ENCODE peak calls at places on chromosomes 4 and X, in seven cellular contexts. C is B cell, L is H1, U is colonic mucosa, A is endothelial cell, S is uterus, M is RWPE1. J is an unnamed sample.

GRCh38 chr4:99144070-99144469 is at the start of gene ADH4:
- DNase-seq in C (no peak), L (no peak), U (no peak), A (no peak), S (peak), M (no peak), J (no peak)

GRCh38 chrX:19673334-19674040 is 158.2 kb upstream of the MAP3K15 start:
- DNase-seq in C (no peak), L (no peak), U (peak), A (no peak), S (peak), M (peak), J (no peak)

GRCh38 chrX:48902135-48902534 is 4.4 kb downstream of the PQBP1 start:
- DNase-seq in C (no peak), L (no peak), U (no peak), A (no peak), S (no peak), M (no peak), J (no peak)

GRCh38 chr4:165716472-165716871 is 156.6 kb upstream of the TLL1 start:
- DNase-seq in C (no peak), L (no peak), U (no peak), A (no peak), S (no peak), M (no peak), J (no peak)

GRCh38 chr4:165384186-165384585 is 5.4 kb downstream of the CPE start:
- DNase-seq in C (no peak), L (no peak), U (no peak), A (no peak), S (no peak), M (no peak), J (no peak)

GRCh38 chr4:12265554-12265953 is 836.9 kb upstream of the HS3ST1 start:
- DNase-seq in C (no peak), L (no peak), U (no peak), A (no peak), S (no peak), M (no peak), J (no peak)

GRCh38 chrX:47158131-47158530 is 13.1 kb downstream of the RBM10 start:
- DNase-seq in C (no peak), L (peak), U (no peak), A (no peak), S (no peak), M (no peak), J (no peak)

GRCh38 chrX:23773601-23774175 is 9.3 kb upstream of the SAT1 start:
- DNase-seq in C (peak), L (no peak), U (no peak), A (no peak), S (no peak), M (no peak), J (no peak)

GRCh38 chrX:18613930-18614639 is 57.8 kb downstream of the RS1 start:
- DNase-seq in C (no peak), L (no peak), U (no peak), A (no peak), S (no peak), M (no peak), J (no peak)

GRCh38 chrX:132037479-132037993 is 14.4 kb downstream of the STK26 start:
- DNase-seq in C (no peak), L (no peak), U (no peak), A (no peak), S (no peak), M (no peak), J (no peak)

GRCh38 chr4:86036729-86037128 is 323.1 kb downstream of the MAPK10 start:
- DNase-seq in C (no peak), L (no peak), U (no peak), A (no peak), S (no peak), M (no peak), J (no peak)

GRCh38 chr4:74715731-74716435 is 78.4 kb downstream of the BTC start:
- DNase-seq in C (no peak), L (no peak), U (no peak), A (no peak), S (no peak), M (no peak), J (no peak)

GRCh38 chr4:8101213-8101781 is 57.3 kb downstream of the ABLIM2 start:
- DNase-seq in C (no peak), L (no peak), U (peak), A (no peak), S (peak), M (peak), J (no peak)

GRCh38 chrX:10216208-10216607 is 59.4 kb downstream of the CLCN4 start:
- DNase-seq in C (no peak), L (no peak), U (no peak), A (no peak), S (no peak), M (no peak), J (no peak)

GRCh38 chr4:31089815-31090214 is 369.6 kb downstream of the PCDH7 start:
- DNase-seq in C (no peak), L (no peak), U (no peak), A (no peak), S (peak), M (peak), J (no peak)

GRCh38 chrX:51420610-51421009 is 75.8 kb downstream of the NUDT11 start:
- DNase-seq in C (peak), L (no peak), U (peak), A (peak), S (no peak), M (peak), J (peak)

GRCh38 chr4:159077702-159078495 is 25.0 kb upstream of the RAPGEF2 start:
- DNase-seq in C (no peak), L (no peak), U (no peak), A (no peak), S (no peak), M (peak), J (no peak)

GRCh38 chrX:12580548-12580947 is 210.7 kb upstream of the PRPS2 start:
- DNase-seq in C (no peak), L (no peak), U (no peak), A (no peak), S (no peak), M (peak), J (no peak)

GRCh38 chrX:130990723-130991122 is 67.4 kb upstream of the ARHGAP36 start:
- DNase-seq in C (no peak), L (no peak), U (no peak), A (no peak), S (no peak), M (no peak), J (no peak)

GRCh38 chrX:118497180-118497814 is 1.7 kb downstream of the DOCK11 start:
- DNase-seq in C (no peak), L (no peak), U (no peak), A (no peak), S (no peak), M (no peak), J (no peak)

GRCh38 chrX:150085881-150086280 is 147.6 kb upstream of the EOLA2 start:
- DNase-seq in C (no peak), L (no peak), U (no peak), A (no peak), S (no peak), M (no peak), J (no peak)

GRCh38 chr4:89813197-89813596 is 23.8 kb downstream of the SNCA start:
- DNase-seq in C (no peak), L (no peak), U (no peak), A (no peak), S (no peak), M (no peak), J (no peak)

GRCh38 chr4:109041463-109041862 is 261.0 kb downstream of the COL25A1 start:
- DNase-seq in C (no peak), L (no peak), U (no peak), A (no peak), S (no peak), M (no peak), J (no peak)

GRCh38 chrX:69203367-69204037 is 38.2 kb upstream of the PJA1 start:
- DNase-seq in C (no peak), L (no peak), U (no peak), A (no peak), S (no peak), M (no peak), J (no peak)

GRCh38 chr4:156999175-156999517 is 27.5 kb upstream of the PDGFC start:
- DNase-seq in C (no peak), L (no peak), U (peak), A (no peak), S (peak), M (peak), J (no peak)

DNA sequence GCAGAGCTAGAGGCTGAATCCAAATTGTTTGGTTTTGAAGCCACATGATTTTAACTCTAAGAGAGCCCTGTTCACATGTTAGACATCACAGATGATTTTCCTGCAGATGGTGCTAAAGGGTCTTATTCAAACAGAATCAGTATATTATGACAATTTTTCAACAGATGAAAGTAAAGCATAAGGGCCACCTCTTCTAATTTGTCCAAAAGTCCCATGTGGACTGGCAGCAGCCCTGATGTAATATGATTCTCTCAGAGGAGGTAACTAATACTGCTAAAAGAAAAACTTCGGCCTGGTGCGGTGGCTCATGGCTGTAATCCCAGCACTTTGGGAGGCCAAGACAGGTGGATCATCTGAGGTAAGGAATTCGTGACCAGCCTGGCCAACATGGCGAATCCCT is 26.0 kb upstream of the SETD7 start:
- DNase-seq in C (no peak), L (no peak), U (no peak), A (no peak), S (no peak), M (no peak), J (no peak)
- TF ChIP-seq CTCF in C (no peak), L (no peak), U (no peak), A (no peak), S (no peak), M (no peak), J (no peak)

GRCh38 chrX:55135171-55135570 is 46.4 kb downstream of the PAGE2 start:
- DNase-seq in C (no peak), L (peak), U (peak), A (peak), S (peak), M (peak), J (peak)

GRCh38 chrX:55127692-55128091 is 38.9 kb downstream of the PAGE2 start:
- DNase-seq in C (no peak), L (no peak), U (no peak), A (no peak), S (no peak), M (no peak), J (no peak)

GRCh38 chrX:55132416-55132815 is 43.6 kb downstream of the PAGE2 start:
- DNase-seq in C (no peak), L (no peak), U (no peak), A (no peak), S (no peak), M (no peak), J (no peak)
- TF ChIP-seq CTCF in C (no peak), L (no peak), U (no peak), A (no peak), S (no peak), M (no peak), J (no peak)

DNA sequence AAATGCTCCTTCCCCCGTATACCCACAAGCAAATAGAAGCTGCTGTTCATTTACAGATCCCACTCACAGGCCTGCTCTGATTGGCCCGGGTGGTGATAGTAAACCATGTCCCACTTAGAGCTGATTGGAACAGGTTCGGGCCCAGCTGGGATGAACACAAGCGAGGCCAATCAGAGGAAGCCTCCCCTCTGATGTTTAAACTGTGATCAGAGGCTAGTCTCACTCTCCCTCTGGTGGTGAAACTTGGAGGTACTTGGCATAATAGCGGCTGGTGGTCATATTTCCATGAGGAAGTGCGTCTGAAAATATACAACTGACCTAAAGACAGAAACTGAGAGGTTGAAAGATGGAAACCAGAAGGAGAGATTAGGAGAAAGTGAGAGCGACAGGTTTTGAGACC is 51.5 kb upstream of the TRPC3 start:
- DNase-seq in C (no peak), L (peak), U (peak), A (peak), S (no peak), M (peak), J (peak)
- TF ChIP-seq CTCF in C (peak), L (peak), U (peak), A (peak), S (no peak), M (no peak), J (peak)

GRCh38 chr4:122577189-122577553 is 43.7 kb downstream of the IL21 start:
- DNase-seq in C (no peak), L (no peak), U (no peak), A (no peak), S (no peak), M (no peak), J (no peak)

GRCh38 chr4:122577808-122578781 is 42.8 kb downstream of the IL21 start:
- DNase-seq in C (no peak), L (peak), U (peak), A (peak), S (no peak), M (peak), J (peak)

GRCh38 chr4:122576261-122577188 is 44.3 kb downstream of the IL21 start:
- DNase-seq in C (no peak), L (no peak), U (no peak), A (peak), S (no peak), M (peak), J (no peak)
- TF ChIP-seq CTCF in C (no peak), L (peak), U (peak), A (peak), S (peak), M (peak), J (peak)

DNA sequence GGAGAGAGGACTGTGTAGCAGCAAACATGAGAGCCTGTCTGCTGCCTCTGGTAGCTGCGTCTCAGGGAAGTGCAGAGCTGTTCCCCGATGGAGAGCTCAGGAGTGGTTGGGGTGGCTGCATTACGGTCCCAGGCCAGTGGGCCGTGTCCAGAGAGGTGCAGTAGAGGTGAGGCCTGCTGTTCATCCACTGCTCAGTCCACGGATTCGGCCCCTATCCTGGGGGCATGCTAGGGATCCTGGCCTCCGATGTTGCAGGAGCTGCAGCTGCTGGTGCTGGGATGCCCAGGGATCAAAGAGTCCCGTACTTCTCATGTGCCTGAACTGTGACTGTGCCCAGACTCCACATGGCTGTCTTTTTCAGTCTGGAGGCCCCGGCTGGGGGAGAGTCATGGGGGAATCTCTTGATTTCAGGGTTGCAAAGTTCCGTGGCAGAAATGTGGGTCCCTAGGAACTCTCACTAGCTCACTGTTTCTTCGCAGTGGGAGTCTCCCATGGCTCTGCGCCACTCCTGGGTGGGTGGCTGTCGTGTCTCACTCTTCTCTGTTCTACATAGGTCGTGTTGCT is 109.4 kb upstream of the CENPE start:
- DNase-seq in C (no peak), L (no peak), U (no peak), A (no peak), S (no peak), M (no peak), J (peak)
- TF ChIP-seq CTCF in C (no peak), L (no peak), U (no peak), A (no peak), S (no peak), M (no peak), J (no peak)

DNA sequence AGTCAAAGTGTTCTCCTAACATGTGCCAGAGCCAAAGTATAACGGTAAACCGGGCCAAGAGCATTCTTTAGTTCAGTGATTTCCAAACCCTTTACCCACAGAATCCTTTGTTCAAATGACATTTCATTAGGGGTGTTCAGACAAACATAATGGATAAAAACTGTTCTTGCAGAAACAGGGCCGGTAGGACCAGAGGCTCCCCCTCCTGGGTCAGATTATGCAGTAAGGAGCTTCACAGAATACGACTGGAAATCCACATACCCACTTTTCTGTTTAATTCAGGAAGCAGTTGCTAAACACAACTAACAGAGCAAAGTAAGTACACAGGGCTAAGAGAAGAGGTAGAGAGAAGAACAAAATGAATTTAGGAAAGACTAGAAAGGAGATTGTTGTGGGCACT is 46.6 kb upstream of the TMEM184C start:
- DNase-seq in C (no peak), L (no peak), U (no peak), A (no peak), S (no peak), M (no peak), J (no peak)
- TF ChIP-seq CTCF in C (no peak), L (no peak), U (no peak), A (no peak), S (no peak), M (no peak), J (no peak)

DNA sequence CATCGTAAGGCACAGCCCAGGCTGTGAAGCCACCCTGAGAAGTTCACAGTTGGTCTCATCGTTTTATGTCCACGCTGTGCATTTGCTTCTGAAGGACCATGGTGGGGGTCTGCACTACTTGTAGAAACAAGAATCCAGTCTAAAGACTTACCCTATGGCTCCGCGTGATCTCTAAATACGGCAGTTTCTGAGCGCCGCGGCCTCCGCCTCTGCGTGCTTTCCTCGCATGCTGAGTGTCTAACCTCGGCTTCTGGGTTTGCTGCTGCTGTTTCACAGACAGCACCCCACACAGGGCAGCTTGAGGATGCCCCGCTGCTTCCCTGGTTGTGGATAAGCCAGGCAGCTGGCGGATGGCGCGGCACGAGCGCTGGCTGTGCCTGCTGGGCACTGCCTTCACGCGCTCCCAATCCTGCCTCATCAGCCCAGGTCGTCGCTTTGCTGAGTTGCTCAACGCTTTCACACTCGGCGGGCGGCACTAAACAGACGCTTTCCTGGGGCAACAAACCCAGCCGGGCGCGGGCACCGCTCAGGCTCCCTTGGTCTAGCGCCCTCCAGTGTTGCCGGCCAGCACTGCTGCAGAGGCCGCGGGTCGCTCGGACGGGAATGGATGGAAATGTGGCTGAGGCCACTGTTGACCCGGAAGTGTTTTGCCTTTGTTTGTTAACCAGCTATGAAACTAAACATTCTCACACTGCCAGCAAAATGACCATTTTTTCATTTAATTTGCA is 39.2 kb downstream of the FGFRL1 start:
- DNase-seq in C (peak), L (peak), U (no peak), A (no peak), S (peak), M (no peak), J (peak)
- TF ChIP-seq CTCF in C (no peak), L (peak), U (no peak), A (no peak), S (no peak), M (no peak), J (peak)

GRCh38 chr4:81595798-81596610 is 124.3 kb upstream of the RASGEF1B start:
- DNase-seq in C (no peak), L (no peak), U (no peak), A (no peak), S (no peak), M (no peak), J (no peak)
- TF ChIP-seq CTCF in C (no peak), L (no peak), U (no peak), A (no peak), S (no peak), M (no peak), J (no peak)